ENCODE peak calls at places on chromosomes 12 and 14, in seven cellular contexts. One of them, this sample, is unnamed.

GRCh38 chr12:95215925-95216324 is 1.3 kb downstream of the FGD6 start:
- DNase-seq in endothelial cell: no peak
- DNase-seq in H1: no peak
- DNase-seq in left ventricle myocardium inferior: no peak
- DNase-seq in activated CD8-positive, alpha-beta T cell treated with anti-CD3 and anti-CD28 coated beads for 36 hours: no peak
- DNase-seq in ovary: no peak
- DNase-seq in cardiac muscle cell: peak
- DNase-seq in this sample: no peak

GRCh38 chr12:125678589-125678993 is 613.4 kb downstream of the AACS start:
- DNase-seq in activated CD8-positive, alpha-beta T cell treated with anti-CD3 and anti-CD28 coated beads for 36 hours: no peak
- DNase-seq in endothelial cell: no peak
- DNase-seq in H1: no peak
- DNase-seq in left ventricle myocardium inferior: no peak
- DNase-seq in cardiac muscle cell: no peak
- DNase-seq in ovary: no peak
- DNase-seq in this sample: no peak

GRCh38 chr14:54686871-54687749 is 120.2 kb downstream of the SAMD4A start:
- DNase-seq in endothelial cell: no peak
- DNase-seq in ovary: no peak
- DNase-seq in H1: no peak
- DNase-seq in activated CD8-positive, alpha-beta T cell treated with anti-CD3 and anti-CD28 coated beads for 36 hours: no peak
- DNase-seq in left ventricle myocardium inferior: peak
- DNase-seq in cardiac muscle cell: peak
- DNase-seq in this sample: no peak

GRCh38 chr12:103865151-103865730 is 24.2 kb upstream of the NT5DC3 start:
- DNase-seq in cardiac muscle cell: no peak
- DNase-seq in left ventricle myocardium inferior: no peak
- DNase-seq in endothelial cell: no peak
- DNase-seq in H1: no peak
- DNase-seq in ovary: no peak
- DNase-seq in activated CD8-positive, alpha-beta T cell treated with anti-CD3 and anti-CD28 coated beads for 36 hours: no peak
- DNase-seq in this sample: no peak

GRCh38 chr14:105145381-105146180 is 23.0 kb downstream of the JAG2 start:
- DNase-seq in cardiac muscle cell: no peak
- DNase-seq in H1: no peak
- DNase-seq in left ventricle myocardium inferior: no peak
- DNase-seq in activated CD8-positive, alpha-beta T cell treated with anti-CD3 and anti-CD28 coated beads for 36 hours: no peak
- DNase-seq in endothelial cell: no peak
- DNase-seq in ovary: no peak
- DNase-seq in this sample: peak

GRCh38 chr12:92356405-92356804 is 210.8 kb upstream of the BTG1 start:
- DNase-seq in left ventricle myocardium inferior: no peak
- DNase-seq in activated CD8-positive, alpha-beta T cell treated with anti-CD3 and anti-CD28 coated beads for 36 hours: peak
- DNase-seq in endothelial cell: no peak
- DNase-seq in H1: no peak
- DNase-seq in cardiac muscle cell: no peak
- DNase-seq in ovary: no peak
- DNase-seq in this sample: no peak

GRCh38 chr14:28057286-28058011 is 709.1 kb upstream of the FOXG1 start:
- DNase-seq in H1: no peak
- DNase-seq in ovary: no peak
- DNase-seq in endothelial cell: no peak
- DNase-seq in left ventricle myocardium inferior: no peak
- DNase-seq in activated CD8-positive, alpha-beta T cell treated with anti-CD3 and anti-CD28 coated beads for 36 hours: no peak
- DNase-seq in cardiac muscle cell: no peak
- DNase-seq in this sample: no peak

GRCh38 chr14:64993263-64993662 is 6.6 kb downstream of the FNTB start:
- DNase-seq in H1: no peak
- DNase-seq in left ventricle myocardium inferior: no peak
- DNase-seq in cardiac muscle cell: peak
- DNase-seq in ovary: no peak
- DNase-seq in activated CD8-positive, alpha-beta T cell treated with anti-CD3 and anti-CD28 coated beads for 36 hours: no peak
- DNase-seq in endothelial cell: no peak
- DNase-seq in this sample: no peak

GRCh38 chr14:105702275-105702817 is 176.0 kb downstream of the TMEM121 start:
- DNase-seq in cardiac muscle cell: no peak
- DNase-seq in endothelial cell: no peak
- DNase-seq in left ventricle myocardium inferior: no peak
- DNase-seq in H1: no peak
- DNase-seq in ovary: no peak
- DNase-seq in activated CD8-positive, alpha-beta T cell treated with anti-CD3 and anti-CD28 coated beads for 36 hours: no peak
- DNase-seq in this sample: no peak

GRCh38 chr12:24095245-24095644 is 145.8 kb upstream of the SOX5 start:
- DNase-seq in ovary: no peak
- DNase-seq in activated CD8-positive, alpha-beta T cell treated with anti-CD3 and anti-CD28 coated beads for 36 hours: no peak
- DNase-seq in endothelial cell: no peak
- DNase-seq in H1: no peak
- DNase-seq in cardiac muscle cell: no peak
- DNase-seq in left ventricle myocardium inferior: no peak
- DNase-seq in this sample: no peak

GRCh38 chr12:15662303-15662980 is 126.7 kb downstream of the EPS8 start:
- DNase-seq in cardiac muscle cell: peak
- DNase-seq in activated CD8-positive, alpha-beta T cell treated with anti-CD3 and anti-CD28 coated beads for 36 hours: no peak
- DNase-seq in H1: no peak
- DNase-seq in left ventricle myocardium inferior: no peak
- DNase-seq in endothelial cell: no peak
- DNase-seq in ovary: no peak
- DNase-seq in this sample: no peak

GRCh38 chr12:33514893-33515292 is 75.3 kb upstream of the SYT10 start:
- DNase-seq in cardiac muscle cell: no peak
- DNase-seq in H1: no peak
- DNase-seq in activated CD8-positive, alpha-beta T cell treated with anti-CD3 and anti-CD28 coated beads for 36 hours: no peak
- DNase-seq in left ventricle myocardium inferior: no peak
- DNase-seq in endothelial cell: no peak
- DNase-seq in ovary: no peak
- DNase-seq in this sample: no peak

GRCh38 chr12:112557954-112558630 is 139.3 kb downstream of the PTPN11 start:
- DNase-seq in cardiac muscle cell: no peak
- DNase-seq in endothelial cell: no peak
- DNase-seq in left ventricle myocardium inferior: no peak
- DNase-seq in ovary: no peak
- DNase-seq in activated CD8-positive, alpha-beta T cell treated with anti-CD3 and anti-CD28 coated beads for 36 hours: no peak
- DNase-seq in H1: no peak
- DNase-seq in this sample: no peak

GRCh38 chr12:26370098-26370497 is 174.7 kb downstream of the SSPN start:
- DNase-seq in endothelial cell: no peak
- DNase-seq in activated CD8-positive, alpha-beta T cell treated with anti-CD3 and anti-CD28 coated beads for 36 hours: no peak
- DNase-seq in ovary: no peak
- DNase-seq in H1: no peak
- DNase-seq in cardiac muscle cell: no peak
- DNase-seq in left ventricle myocardium inferior: no peak
- DNase-seq in this sample: no peak

GRCh38 chr14:37116933-37117844 is 55.2 kb downstream of the SLC25A21 start:
- DNase-seq in left ventricle myocardium inferior: no peak
- DNase-seq in H1: no peak
- DNase-seq in activated CD8-positive, alpha-beta T cell treated with anti-CD3 and anti-CD28 coated beads for 36 hours: no peak
- DNase-seq in ovary: no peak
- DNase-seq in cardiac muscle cell: no peak
- DNase-seq in endothelial cell: no peak
- DNase-seq in this sample: no peak

GRCh38 chr12:115763982-115764621 is 513.4 kb downstream of the MED13L start:
- DNase-seq in left ventricle myocardium inferior: no peak
- DNase-seq in ovary: no peak
- DNase-seq in activated CD8-positive, alpha-beta T cell treated with anti-CD3 and anti-CD28 coated beads for 36 hours: no peak
- DNase-seq in endothelial cell: no peak
- DNase-seq in cardiac muscle cell: no peak
- DNase-seq in H1: no peak
- DNase-seq in this sample: no peak

GRCh38 chr14:36626150-36626549 is 35.5 kb upstream of the PAX9 start:
- DNase-seq in activated CD8-positive, alpha-beta T cell treated with anti-CD3 and anti-CD28 coated beads for 36 hours: no peak
- DNase-seq in endothelial cell: no peak
- DNase-seq in ovary: no peak
- DNase-seq in H1: no peak
- DNase-seq in cardiac muscle cell: no peak
- DNase-seq in left ventricle myocardium inferior: no peak
- DNase-seq in this sample: no peak

GRCh38 chr12:51450816-51451215 is 26.2 kb downstream of the SLC4A8 start:
- DNase-seq in left ventricle myocardium inferior: no peak
- DNase-seq in cardiac muscle cell: no peak
- DNase-seq in ovary: peak
- DNase-seq in H1: no peak
- DNase-seq in endothelial cell: no peak
- DNase-seq in activated CD8-positive, alpha-beta T cell treated with anti-CD3 and anti-CD28 coated beads for 36 hours: no peak
- DNase-seq in this sample: no peak

GRCh38 chr12:55728185-55728931 is 451 bp downstream of the CD63 start:
- DNase-seq in H1: no peak
- DNase-seq in activated CD8-positive, alpha-beta T cell treated with anti-CD3 and anti-CD28 coated beads for 36 hours: peak
- DNase-seq in ovary: peak
- DNase-seq in left ventricle myocardium inferior: peak
- DNase-seq in cardiac muscle cell: peak
- DNase-seq in endothelial cell: peak
- DNase-seq in this sample: no peak

GRCh38 chr12:27965966-27966365 is 6.6 kb downstream of the PTHLH start:
- DNase-seq in left ventricle myocardium inferior: no peak
- DNase-seq in activated CD8-positive, alpha-beta T cell treated with anti-CD3 and anti-CD28 coated beads for 36 hours: no peak
- DNase-seq in ovary: no peak
- DNase-seq in H1: no peak
- DNase-seq in endothelial cell: no peak
- DNase-seq in cardiac muscle cell: no peak
- DNase-seq in this sample: no peak

GRCh38 chr12:11545438-11546330 is 103.8 kb upstream of the ETV6 start:
- DNase-seq in H1: no peak
- DNase-seq in endothelial cell: no peak
- DNase-seq in activated CD8-positive, alpha-beta T cell treated with anti-CD3 and anti-CD28 coated beads for 36 hours: peak
- DNase-seq in left ventricle myocardium inferior: no peak
- DNase-seq in ovary: no peak
- DNase-seq in cardiac muscle cell: peak
- DNase-seq in this sample: no peak

GRCh38 chr12:9669019-9669326 is 540 bp upstream of the CLEC2D start:
- DNase-seq in activated CD8-positive, alpha-beta T cell treated with anti-CD3 and anti-CD28 coated beads for 36 hours: no peak
- DNase-seq in left ventricle myocardium inferior: no peak
- DNase-seq in H1: no peak
- DNase-seq in ovary: no peak
- DNase-seq in cardiac muscle cell: no peak
- DNase-seq in endothelial cell: no peak
- DNase-seq in this sample: no peak

GRCh38 chr14:42130809-42131208 is 524.1 kb downstream of the LRFN5 start:
- DNase-seq in activated CD8-positive, alpha-beta T cell treated with anti-CD3 and anti-CD28 coated beads for 36 hours: no peak
- DNase-seq in cardiac muscle cell: no peak
- DNase-seq in ovary: no peak
- DNase-seq in H1: no peak
- DNase-seq in left ventricle myocardium inferior: no peak
- DNase-seq in endothelial cell: no peak
- DNase-seq in this sample: no peak

GRCh38 chr12:93785262-93786010 is 108.3 kb downstream of the CRADD start:
- DNase-seq in H1: peak
- DNase-seq in cardiac muscle cell: peak
- DNase-seq in ovary: peak
- DNase-seq in activated CD8-positive, alpha-beta T cell treated with anti-CD3 and anti-CD28 coated beads for 36 hours: peak
- DNase-seq in endothelial cell: no peak
- DNase-seq in left ventricle myocardium inferior: no peak
- DNase-seq in this sample: peak

GRCh38 chr12:10740182-10740581 is 17.1 kb upstream of the YBX3 start:
- DNase-seq in cardiac muscle cell: no peak
- DNase-seq in H1: no peak
- DNase-seq in endothelial cell: no peak
- DNase-seq in ovary: no peak
- DNase-seq in activated CD8-positive, alpha-beta T cell treated with anti-CD3 and anti-CD28 coated beads for 36 hours: no peak
- DNase-seq in left ventricle myocardium inferior: no peak
- DNase-seq in this sample: no peak

GRCh38 chr14:84250863-84251262 is 1279.1 kb upstream of the FLRT2 start:
- DNase-seq in left ventricle myocardium inferior: no peak
- DNase-seq in activated CD8-positive, alpha-beta T cell treated with anti-CD3 and anti-CD28 coated beads for 36 hours: no peak
- DNase-seq in cardiac muscle cell: peak
- DNase-seq in ovary: no peak
- DNase-seq in endothelial cell: peak
- DNase-seq in H1: no peak
- DNase-seq in this sample: no peak

GRCh38 chr12:132284071-132284492 is 45.3 kb downstream of the GALNT9 start:
- DNase-seq in H1: no peak
- DNase-seq in left ventricle myocardium inferior: no peak
- DNase-seq in ovary: no peak
- DNase-seq in activated CD8-positive, alpha-beta T cell treated with anti-CD3 and anti-CD28 coated beads for 36 hours: peak
- DNase-seq in endothelial cell: no peak
- DNase-seq in cardiac muscle cell: peak
- DNase-seq in this sample: no peak
- TF ChIP-seq CTCF in H1: no peak
- TF ChIP-seq CTCF in left ventricle myocardium inferior: no peak
- TF ChIP-seq CTCF in ovary: no peak
- TF ChIP-seq CTCF in activated CD8-positive, alpha-beta T cell treated with anti-CD3 and anti-CD28 coated beads for 36 hours: no peak
- TF ChIP-seq CTCF in endothelial cell: no peak
- TF ChIP-seq CTCF in cardiac muscle cell: peak
- TF ChIP-seq CTCF in this sample: no peak

GRCh38 chr14:97499790-97500481 is 702.8 kb downstream of the VRK1 start:
- DNase-seq in left ventricle myocardium inferior: no peak
- DNase-seq in endothelial cell: no peak
- DNase-seq in activated CD8-positive, alpha-beta T cell treated with anti-CD3 and anti-CD28 coated beads for 36 hours: no peak
- DNase-seq in cardiac muscle cell: no peak
- DNase-seq in H1: no peak
- DNase-seq in ovary: no peak
- DNase-seq in this sample: no peak
- TF ChIP-seq CTCF in left ventricle myocardium inferior: no peak
- TF ChIP-seq CTCF in endothelial cell: no peak
- TF ChIP-seq CTCF in activated CD8-positive, alpha-beta T cell treated with anti-CD3 and anti-CD28 coated beads for 36 hours: no peak
- TF ChIP-seq CTCF in cardiac muscle cell: no peak
- TF ChIP-seq CTCF in H1: no peak
- TF ChIP-seq CTCF in ovary: no peak
- TF ChIP-seq CTCF in this sample: no peak

GRCh38 chr12:43058616-43059015 is 469.1 kb upstream of the PRICKLE1 start:
- DNase-seq in endothelial cell: no peak
- DNase-seq in ovary: no peak
- DNase-seq in H1: no peak
- DNase-seq in cardiac muscle cell: no peak
- DNase-seq in activated CD8-positive, alpha-beta T cell treated with anti-CD3 and anti-CD28 coated beads for 36 hours: no peak
- DNase-seq in left ventricle myocardium inferior: no peak
- DNase-seq in this sample: no peak

GRCh38 chr12:43066471-43066870 is 476.9 kb upstream of the PRICKLE1 start:
- DNase-seq in H1: no peak
- DNase-seq in endothelial cell: no peak
- DNase-seq in activated CD8-positive, alpha-beta T cell treated with anti-CD3 and anti-CD28 coated beads for 36 hours: no peak
- DNase-seq in ovary: no peak
- DNase-seq in left ventricle myocardium inferior: no peak
- DNase-seq in cardiac muscle cell: peak
- DNase-seq in this sample: no peak

GRCh38 chr12:43060738-43061137 is 471.2 kb upstream of the PRICKLE1 start:
- DNase-seq in left ventricle myocardium inferior: no peak
- DNase-seq in endothelial cell: no peak
- DNase-seq in H1: no peak
- DNase-seq in ovary: no peak
- DNase-seq in cardiac muscle cell: no peak
- DNase-seq in activated CD8-positive, alpha-beta T cell treated with anti-CD3 and anti-CD28 coated beads for 36 hours: no peak
- DNase-seq in this sample: no peak

DNA sequence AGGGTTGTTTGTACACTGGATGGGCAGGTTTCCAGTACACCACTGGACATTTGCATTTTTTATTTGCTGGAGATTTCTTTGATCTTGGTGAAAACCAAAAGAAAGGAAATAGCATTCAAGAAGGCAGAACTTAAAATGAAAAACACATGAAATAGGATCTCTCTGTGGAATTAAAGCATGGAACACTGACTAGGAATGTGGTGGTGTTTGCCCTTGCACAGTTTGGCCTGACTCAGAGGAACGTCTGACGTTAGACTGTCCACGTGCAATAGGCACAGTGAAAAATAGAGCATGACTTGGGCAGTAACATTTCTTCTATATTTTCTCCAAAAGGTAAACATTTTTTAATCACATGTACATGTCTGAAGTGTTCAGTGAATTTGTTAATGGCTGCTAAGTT is 474.1 kb upstream of the PRICKLE1 start:
- DNase-seq in ovary: no peak
- DNase-seq in H1: no peak
- DNase-seq in cardiac muscle cell: peak
- DNase-seq in activated CD8-positive, alpha-beta T cell treated with anti-CD3 and anti-CD28 coated beads for 36 hours: no peak
- DNase-seq in left ventricle myocardium inferior: no peak
- DNase-seq in endothelial cell: no peak
- DNase-seq in this sample: no peak
- TF ChIP-seq CTCF in ovary: no peak
- TF ChIP-seq CTCF in H1: no peak
- TF ChIP-seq CTCF in cardiac muscle cell: no peak
- TF ChIP-seq CTCF in activated CD8-positive, alpha-beta T cell treated with anti-CD3 and anti-CD28 coated beads for 36 hours: no peak
- TF ChIP-seq CTCF in left ventricle myocardium inferior: no peak
- TF ChIP-seq CTCF in endothelial cell: no peak
- TF ChIP-seq CTCF in this sample: no peak

GRCh38 chr12:120584343-120585149 is 3.3 kb upstream of the POP5 start:
- DNase-seq in activated CD8-positive, alpha-beta T cell treated with anti-CD3 and anti-CD28 coated beads for 36 hours: peak
- DNase-seq in cardiac muscle cell: peak
- DNase-seq in H1: no peak
- DNase-seq in ovary: peak
- DNase-seq in endothelial cell: peak
- DNase-seq in left ventricle myocardium inferior: peak
- DNase-seq in this sample: peak
- TF ChIP-seq CTCF in activated CD8-positive, alpha-beta T cell treated with anti-CD3 and anti-CD28 coated beads for 36 hours: peak
- TF ChIP-seq CTCF in cardiac muscle cell: peak
- TF ChIP-seq CTCF in H1: no peak
- TF ChIP-seq CTCF in ovary: no peak
- TF ChIP-seq CTCF in endothelial cell: no peak
- TF ChIP-seq CTCF in left ventricle myocardium inferior: peak
- TF ChIP-seq CTCF in this sample: peak